ENCODE peak calls at places on chromosome 1, in eight cellular contexts. S, C, W, E, I, R, F and X are unnamed samples.

GRCh38 chr1:33326690-33327300 is 5.9 kb upstream of the A3GALT2 start:
- DNase-seq in S (no peak), C (no peak), W (no peak), E (no peak), I (no peak), R (no peak), F (no peak), X (no peak)

GRCh38 chr1:7702365-7702764 is 68.7 kb upstream of the VAMP3 start:
- DNase-seq in S (no peak), C (no peak), W (no peak), E (no peak), I (no peak), R (no peak), F (no peak), X (no peak)

GRCh38 chr1:103191327-103191726 is 83.0 kb upstream of the COL11A1 start:
- DNase-seq in S (no peak), C (no peak), W (no peak), E (no peak), I (no peak), R (peak; percentile 22), F (no peak), X (no peak)

GRCh38 chr1:152878042-152878441 is at the start of gene SMCP:
- DNase-seq in S (no peak), C (no peak), W (no peak), E (no peak), I (no peak), R (peak; percentile 6), F (peak; percentile 57), X (no peak)

GRCh38 chr1:166377896-166378295 is 211.1 kb upstream of the FAM78B start:
- DNase-seq in S (no peak), C (no peak), W (no peak), E (no peak), I (no peak), R (no peak), F (no peak), X (no peak)

GRCh38 chr1:211633523-211633843 is 41.9 kb downstream of the NEK2 start:
- DNase-seq in S (no peak), C (no peak), W (no peak), E (no peak), I (no peak), R (no peak), F (no peak), X (no peak)

GRCh38 chr1:115325876-115326275 is 12.2 kb downstream of the NGF start:
- DNase-seq in S (no peak), C (no peak), W (no peak), E (no peak), I (no peak), R (peak; percentile 18), F (no peak), X (no peak)

GRCh38 chr1:203627819-203628184 is 1.2 kb downstream of the ATP2B4 start:
- DNase-seq in S (no peak), C (no peak), W (no peak), E (no peak), I (peak; percentile 62), R (peak; percentile 58), F (peak; percentile 70), X (no peak)

GRCh38 chr1:161930064-161930463 is 93.6 kb downstream of the OLFML2B start:
- DNase-seq in S (no peak), C (no peak), W (no peak), E (no peak), I (peak; percentile 27), R (no peak), F (no peak), X (no peak)